ENCODE peak calls at places on chromosome 14, in eight cellular contexts. N, B, U, M, D, E, W and J are unnamed samples.

GRCh38 chr14:95340201-95340697 is 20.5 kb upstream of the CLMN start:
- DNase-seq in N (no peak), B (peak), U (no peak), M (no peak), D (no peak), E (no peak), W (no peak), J (no peak)

GRCh38 chr14:47674148-47674545 is 1.3 kb downstream of the MDGA2 start:
- DNase-seq in N (no peak), B (no peak), U (peak), M (no peak), D (no peak), E (no peak), W (no peak), J (no peak)

GRCh38 chr14:72775923-72776554 is 117.9 kb downstream of the DPF3 start:
- DNase-seq in N (no peak), B (no peak), U (no peak), M (no peak), D (no peak), E (no peak), W (no peak), J (no peak)

GRCh38 chr14:96053600-96054381 is 14.6 kb downstream of the C14orf132 start:
- DNase-seq in N (no peak), B (no peak), U (no peak), M (peak), D (peak), E (peak), W (no peak), J (peak)

GRCh38 chr14:54725998-54726397 is 159.1 kb downstream of the SAMD4A start:
- DNase-seq in N (no peak), B (no peak), U (no peak), M (no peak), D (no peak), E (no peak), W (no peak), J (no peak)

GRCh38 chr14:77746064-77746463 is 14.9 kb downstream of the SNW1 start:
- DNase-seq in N (no peak), B (no peak), U (no peak), M (no peak), D (no peak), E (no peak), W (no peak), J (no peak)

GRCh38 chr14:70771781-70772212 is 37.5 kb downstream of the MAP3K9 start:
- DNase-seq in N (no peak), B (no peak), U (peak), M (no peak), D (no peak), E (no peak), W (no peak), J (no peak)

GRCh38 chr14:63443361-63443760 is 99.8 kb downstream of the PPP2R5E start:
- DNase-seq in N (no peak), B (no peak), U (no peak), M (no peak), D (no peak), E (no peak), W (no peak), J (no peak)

GRCh38 chr14:74389980-74390379 is 36.0 kb downstream of the SYNDIG1L start:
- DNase-seq in N (no peak), B (no peak), U (no peak), M (no peak), D (no peak), E (no peak), W (no peak), J (no peak)

GRCh38 chr14:103144085-103144484 is 20.8 kb downstream of the TNFAIP2 start:
- DNase-seq in N (no peak), B (no peak), U (no peak), M (peak), D (peak), E (no peak), W (no peak), J (peak)

GRCh38 chr14:20372796-20373195 is 29.4 kb downstream of the PARP2 start:
- DNase-seq in N (no peak), B (no peak), U (no peak), M (no peak), D (no peak), E (no peak), W (no peak), J (no peak)

GRCh38 chr14:45185110-45185814 is 49.5 kb downstream of the FANCM start:
- DNase-seq in N (no peak), B (no peak), U (no peak), M (no peak), D (no peak), E (no peak), W (no peak), J (no peak)

GRCh38 chr14:74571901-74572828 is 39.9 kb downstream of the LTBP2 start:
- DNase-seq in N (peak), B (peak), U (no peak), M (peak), D (peak), E (peak), W (no peak), J (peak)

GRCh38 chr14:20413785-20414117 is 450 bp upstream of the TEP1 start:
- DNase-seq in N (no peak), B (no peak), U (no peak), M (no peak), D (no peak), E (no peak), W (no peak), J (no peak)

GRCh38 chr14:23349156-23349845 is 3.4 kb downstream of the SLC22A17 start:
- DNase-seq in N (no peak), B (no peak), U (no peak), M (no peak), D (no peak), E (no peak), W (no peak), J (no peak)

GRCh38 chr14:62185078-62185477 is 422.9 kb downstream of the SNAPC1 start:
- DNase-seq in N (no peak), B (no peak), U (no peak), M (no peak), D (no peak), E (no peak), W (no peak), J (peak)

GRCh38 chr14:94051115-94051514 is 25.0 kb downstream of the OTUB2 start:
- DNase-seq in N (no peak), B (peak), U (peak), M (no peak), D (no peak), E (peak), W (no peak), J (peak)

GRCh38 chr14:85252011-85252410 is 277.9 kb upstream of the FLRT2 start:
- DNase-seq in N (no peak), B (no peak), U (no peak), M (peak), D (peak), E (no peak), W (no peak), J (peak)

GRCh38 chr14:76784881-76785280 is 23.6 kb downstream of the VASH1 start:
- DNase-seq in N (peak), B (peak), U (peak), M (peak), D (peak), E (peak), W (no peak), J (peak)

GRCh38 chr14:68937790-68938514 is 41.1 kb downstream of the ACTN1 start:
- DNase-seq in N (no peak), B (peak), U (peak), M (no peak), D (no peak), E (no peak), W (no peak), J (no peak)

GRCh38 chr14:94366146-94366887 is 22.1 kb downstream of the SERPINA1 start:
- DNase-seq in N (peak), B (no peak), U (no peak), M (no peak), D (no peak), E (no peak), W (no peak), J (no peak)

GRCh38 chr14:45819107-45819506 is 566.1 kb upstream of the MIS18BP1 start:
- DNase-seq in N (no peak), B (no peak), U (no peak), M (no peak), D (no peak), E (no peak), W (no peak), J (no peak)

GRCh38 chr14:55129086-55129427 is at the start of gene LGALS3:
- DNase-seq in N (peak), B (peak), U (peak), M (no peak), D (no peak), E (peak), W (peak), J (peak)

GRCh38 chr14:93994919-93995682 is 2.0 kb upstream of the CCDC197 start:
- DNase-seq in N (no peak), B (peak), U (no peak), M (no peak), D (peak), E (no peak), W (no peak), J (peak)

GRCh38 chr14:30763891-30764290 is 110.5 kb upstream of the COCH start:
- DNase-seq in N (no peak), B (no peak), U (no peak), M (no peak), D (no peak), E (no peak), W (no peak), J (no peak)

GRCh38 chr14:59265808-59266207 is 77.3 kb downstream of the DAAM1 start:
- DNase-seq in N (no peak), B (no peak), U (no peak), M (no peak), D (no peak), E (no peak), W (no peak), J (no peak)

GRCh38 chr14:59268011-59268410 is 79.5 kb downstream of the DAAM1 start:
- DNase-seq in N (peak), B (no peak), U (no peak), M (no peak), D (no peak), E (no peak), W (no peak), J (no peak)

GRCh38 chr14:59267046-59267445 is 78.6 kb downstream of the DAAM1 start:
- DNase-seq in N (no peak), B (no peak), U (no peak), M (no peak), D (no peak), E (no peak), W (no peak), J (no peak)

GRCh38 chr14:59261334-59261733 is 72.9 kb downstream of the DAAM1 start:
- DNase-seq in N (no peak), B (no peak), U (no peak), M (no peak), D (no peak), E (no peak), W (no peak), J (no peak)

DNA sequence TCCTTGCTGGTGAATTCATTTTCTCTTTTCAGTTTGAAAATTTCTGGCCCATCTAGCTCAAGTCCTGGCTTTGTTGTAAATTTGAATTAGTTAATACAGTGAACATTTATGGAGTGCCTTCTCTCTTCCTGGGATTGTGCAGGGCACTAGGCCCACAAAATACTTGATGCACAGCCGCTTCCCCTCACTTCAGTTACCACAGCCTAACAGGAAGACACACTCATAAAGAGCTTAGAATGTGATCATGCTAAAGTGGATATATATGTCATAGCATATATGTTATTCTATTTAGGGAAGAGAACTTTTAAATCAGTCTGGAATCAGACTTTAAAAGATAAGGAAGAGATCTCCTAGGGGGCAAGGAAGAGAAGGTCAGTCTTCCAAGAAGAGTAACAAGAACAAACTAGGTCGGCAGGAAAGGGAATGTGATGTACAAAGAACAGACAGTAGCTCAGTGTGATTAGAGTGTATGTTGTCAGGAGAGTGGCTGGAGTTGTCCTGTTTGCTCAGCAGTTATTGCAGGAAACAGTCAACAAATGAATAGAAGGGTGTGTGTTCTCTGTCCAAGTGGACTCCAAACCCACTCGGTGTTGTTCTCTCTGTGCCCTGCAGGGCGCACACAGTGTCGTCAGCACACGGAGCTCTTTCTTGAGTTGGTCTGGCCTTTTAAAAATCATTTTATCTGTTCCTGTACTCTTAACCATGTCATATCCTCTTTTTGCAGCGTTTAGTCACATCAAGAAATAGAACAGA is 74.4 kb downstream of the DAAM1 start:
- DNase-seq in N (no peak), B (no peak), U (no peak), M (no peak), D (no peak), E (no peak), W (no peak), J (no peak)
- TF ChIP-seq CTCF in N (no peak), B (peak), U (peak), M (no peak), D (no peak), E (no peak), W (no peak), J (peak)

GRCh38 chr14:92502541-92503286 is 10.9 kb upstream of the RIN3 start:
- DNase-seq in N (peak), B (no peak), U (no peak), M (no peak), D (no peak), E (no peak), W (no peak), J (no peak)

GRCh38 chr14:92506230-92506629 is 7.4 kb upstream of the RIN3 start:
- DNase-seq in N (no peak), B (no peak), U (no peak), M (no peak), D (no peak), E (no peak), W (no peak), J (no peak)

GRCh38 chr14:92505826-92506225 is 7.8 kb upstream of the RIN3 start:
- DNase-seq in N (no peak), B (no peak), U (no peak), M (no peak), D (no peak), E (no peak), W (no peak), J (no peak)

GRCh38 chr14:92501891-92502351 is 11.7 kb upstream of the RIN3 start:
- DNase-seq in N (peak), B (no peak), U (no peak), M (no peak), D (peak), E (no peak), W (peak), J (peak)

DNA sequence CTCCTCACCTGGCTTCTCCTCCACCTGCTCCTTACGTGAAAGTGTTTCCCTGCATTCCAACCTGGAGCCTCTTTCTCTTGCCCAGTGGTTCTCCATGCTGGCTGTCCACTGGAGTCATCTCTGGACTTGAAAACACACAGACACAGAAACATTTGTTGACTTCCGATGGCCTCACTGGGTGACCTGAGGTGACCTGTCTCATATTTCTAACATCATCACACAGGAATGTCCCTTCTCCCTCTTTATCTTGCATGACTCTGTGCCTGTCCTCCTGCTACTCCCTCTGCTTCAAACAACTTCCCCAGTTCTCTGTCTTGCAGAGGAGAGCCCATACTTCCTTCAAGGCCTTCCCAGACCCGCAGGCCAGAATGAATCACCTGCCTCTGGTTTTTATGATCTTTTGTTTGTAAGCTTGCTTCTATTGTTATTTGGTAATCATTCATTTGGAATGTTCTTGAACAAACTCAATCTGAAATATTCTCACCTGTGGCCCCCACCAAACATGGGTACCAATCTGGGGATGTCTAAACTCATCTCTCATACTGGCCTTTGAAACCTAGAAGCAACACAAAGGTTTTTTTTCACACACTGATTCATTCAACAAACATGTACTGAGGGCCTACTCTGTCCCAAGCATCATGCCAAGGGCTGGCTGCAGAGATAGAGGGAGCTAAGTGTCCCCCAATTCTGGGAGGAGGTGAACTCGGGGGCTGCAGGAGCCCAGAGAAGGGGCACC is 9.7 kb upstream of the RIN3 start:
- DNase-seq in N (peak), B (peak), U (no peak), M (peak), D (no peak), E (no peak), W (peak), J (peak)
- TF ChIP-seq CTCF in N (peak), B (no peak), U (no peak), M (no peak), D (no peak), E (peak), W (no peak), J (no peak)

DNA sequence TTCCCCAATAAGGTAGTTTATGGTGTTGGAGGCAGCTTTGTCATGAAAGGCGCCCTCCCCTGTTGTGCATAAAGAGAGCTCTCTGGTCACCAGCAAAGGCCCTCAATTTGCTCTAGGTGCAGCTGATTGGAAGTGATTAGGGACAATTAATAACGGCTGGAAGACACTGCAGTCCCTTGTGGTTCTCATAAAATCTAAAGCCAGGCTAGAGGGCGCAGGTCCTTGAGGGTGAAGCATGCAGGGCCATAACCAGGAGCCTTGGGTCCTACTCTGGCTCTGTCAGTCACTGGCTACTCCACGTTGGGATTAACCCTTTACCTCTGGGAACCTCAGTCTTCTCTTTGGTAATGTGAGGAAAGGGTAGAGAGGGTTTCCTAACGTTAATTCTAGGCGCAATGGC is 1.9 kb downstream of the DAAM1 start:
- DNase-seq in N (no peak), B (peak), U (peak), M (no peak), D (no peak), E (no peak), W (no peak), J (no peak)
- TF ChIP-seq CTCF in N (peak), B (no peak), U (peak), M (no peak), D (peak), E (no peak), W (no peak), J (peak)

GRCh38 chr14:65279510-65279909 is 133.0 kb upstream of the FUT8 start:
- DNase-seq in N (no peak), B (no peak), U (no peak), M (no peak), D (no peak), E (no peak), W (no peak), J (no peak)

GRCh38 chr14:65282909-65283253 is 129.6 kb upstream of the FUT8 start:
- DNase-seq in N (no peak), B (no peak), U (no peak), M (no peak), D (no peak), E (no peak), W (no peak), J (no peak)

GRCh38 chr14:65279958-65280357 is 132.6 kb upstream of the FUT8 start:
- DNase-seq in N (no peak), B (no peak), U (no peak), M (no peak), D (no peak), E (no peak), W (no peak), J (no peak)

GRCh38 chr14:65280653-65281052 is 131.9 kb upstream of the FUT8 start:
- DNase-seq in N (no peak), B (no peak), U (no peak), M (no peak), D (no peak), E (no peak), W (no peak), J (no peak)

DNA sequence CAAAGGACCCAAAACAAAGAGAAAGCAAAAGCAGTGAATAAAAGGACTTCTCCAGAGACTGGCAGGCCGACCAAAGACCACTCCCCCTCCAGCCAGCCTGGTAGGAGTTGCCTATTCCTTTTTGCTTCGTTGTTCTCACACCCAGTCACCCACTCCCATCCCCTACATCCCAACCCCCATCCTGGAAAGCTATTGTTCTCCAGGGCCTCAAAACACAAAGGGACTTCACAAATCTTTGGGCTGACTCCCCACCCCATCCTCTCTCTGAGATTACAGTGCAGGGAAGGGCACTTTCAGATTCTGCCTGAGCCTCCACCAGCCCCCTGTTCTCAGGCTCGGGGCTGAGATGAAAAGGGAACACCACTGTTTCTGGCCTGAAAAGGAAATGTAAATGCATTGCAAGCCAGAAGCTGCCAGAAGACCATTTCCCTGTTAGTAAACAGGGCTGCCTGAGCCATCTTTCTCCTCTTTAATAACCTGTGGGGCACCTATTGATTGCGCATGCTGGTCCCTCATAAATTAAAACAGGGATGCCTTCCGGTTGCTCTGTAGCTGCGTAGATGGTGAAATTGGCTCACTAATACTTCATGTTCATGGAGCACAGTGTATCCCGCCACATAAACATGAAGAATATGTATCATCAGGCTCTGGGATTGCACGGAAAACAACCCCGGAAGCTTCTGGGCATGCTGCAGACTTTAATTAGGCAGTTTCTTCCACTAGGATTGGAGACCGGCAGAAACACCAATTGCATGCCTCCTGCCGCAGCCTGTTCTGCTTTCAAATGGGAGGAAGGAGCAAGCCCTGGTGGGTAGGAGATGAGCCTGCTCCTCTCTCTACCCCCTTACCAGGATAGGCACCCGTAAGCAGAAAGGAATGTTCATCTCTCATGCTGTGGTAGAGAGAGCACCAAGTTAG is 130.3 kb upstream of the FUT8 start:
- DNase-seq in N (no peak), B (no peak), U (peak), M (no peak), D (peak), E (no peak), W (no peak), J (peak)
- TF ChIP-seq CTCF in N (no peak), B (no peak), U (no peak), M (no peak), D (no peak), E (no peak), W (no peak), J (no peak)

GRCh38 chr14:53151867-53152626 is 1.1 kb downstream of the DDHD1 start:
- DNase-seq in N (peak), B (peak), U (peak), M (peak), D (no peak), E (peak), W (peak), J (peak)
- TF ChIP-seq CTCF in N (peak), B (peak), U (peak), M (no peak), D (peak), E (no peak), W (no peak), J (no peak)

GRCh38 chr14:106377432-106377831 is 851.0 kb downstream of the TMEM121 start:
- DNase-seq in N (no peak), B (no peak), U (no peak), M (no peak), D (no peak), E (no peak), W (no peak), J (no peak)

GRCh38 chr14:106380740-106381139 is 854.4 kb downstream of the TMEM121 start:
- DNase-seq in N (no peak), B (no peak), U (no peak), M (no peak), D (no peak), E (no peak), W (no peak), J (no peak)

GRCh38 chr14:106372870-106373657 is 846.7 kb downstream of the TMEM121 start:
- DNase-seq in N (peak), B (peak), U (no peak), M (no peak), D (no peak), E (peak), W (no peak), J (no peak)

GRCh38 chr14:106378191-106378590 is 851.8 kb downstream of the TMEM121 start:
- DNase-seq in N (no peak), B (no peak), U (no peak), M (no peak), D (no peak), E (no peak), W (no peak), J (no peak)
- TF ChIP-seq CTCF in N (peak), B (no peak), U (no peak), M (no peak), D (no peak), E (no peak), W (no peak), J (no peak)